ENCODE peak calls at places on chromosomes 1 and 21, in five cellular contexts. D, N, R, J and C are unnamed samples.

GRCh38 chr1:192952646-192953045 is 106.5 kb downstream of the UCHL5 start:
- DNase-seq in D (no peak), N (no peak), R (no peak), J (no peak), C (no peak)

GRCh38 chr1:29256979-29257804 is 20.9 kb downstream of the PTPRU start:
- DNase-seq in D (no peak), N (no peak), R (no peak), J (no peak), C (no peak)

GRCh38 chr1:53383471-53383870 is 55.6 kb upstream of the LRP8 start:
- DNase-seq in D (no peak), N (no peak), R (no peak), J (no peak), C (no peak)

GRCh38 chr1:15114884-15115283 is 38.7 kb upstream of the TMEM51 start:
- DNase-seq in D (no peak), N (no peak), R (no peak), J (no peak), C (no peak)

GRCh38 chr1:155226910-155227260 is 18.4 kb downstream of the MTX1 start:
- DNase-seq in D (no peak), N (no peak), R (no peak), J (no peak), C (peak; percentile 58)

GRCh38 chr1:168714012-168714411 is 15.0 kb downstream of the DPT start:
- DNase-seq in D (no peak), N (peak; percentile 44), R (no peak), J (no peak), C (no peak)

GRCh38 chr1:35031103-35031452 is 667 bp downstream of the ZMYM6 start:
- DNase-seq in D (peak; percentile 41), N (peak; percentile 14), R (no peak), J (peak; percentile 54), C (peak; percentile 46)

GRCh38 chr1:209585672-209586071 is 2.2 kb downstream of the CAMK1G start:
- DNase-seq in D (no peak), N (peak; percentile 45), R (no peak), J (no peak), C (no peak)

GRCh38 chr1:155327981-155328380 is 7.3 kb downstream of the RUSC1 start:
- DNase-seq in D (no peak), N (no peak), R (no peak), J (no peak), C (no peak)

GRCh38 chr1:28812669-28813468 is 899 bp downstream of the OPRD1 start:
- DNase-seq in D (no peak), N (no peak), R (no peak), J (no peak), C (no peak)

GRCh38 chr1:36365310-36365895 is 20.3 kb downstream of the STK40 start:
- DNase-seq in D (no peak), N (peak; percentile 52), R (no peak), J (no peak), C (no peak)

GRCh38 chr1:85599638-85600037 is 19.1 kb downstream of the CCN1 start:
- DNase-seq in D (no peak), N (no peak), R (no peak), J (no peak), C (no peak)

GRCh38 chr1:18256318-18257235 is 149.0 kb downstream of the IGSF21 start:
- DNase-seq in D (peak; percentile 12), N (peak; percentile 66), R (peak; percentile 4), J (peak; percentile 5), C (peak; percentile 36)

GRCh38 chr1:41236781-41237180 is 5.3 kb downstream of the SCMH1 start:
- DNase-seq in D (no peak), N (no peak), R (no peak), J (no peak), C (no peak)

GRCh38 chr1:204588826-204589225 is 72.6 kb downstream of the MDM4 start:
- DNase-seq in D (no peak), N (no peak), R (no peak), J (no peak), C (no peak)

GRCh38 chr1:12384836-12385456 is 155.1 kb downstream of the VPS13D start:
- DNase-seq in D (no peak), N (no peak), R (peak; percentile 13), J (peak; percentile 6), C (peak; percentile 54)

GRCh38 chr1:37186246-37186756 is 152.0 kb upstream of the GRIK3 start:
- DNase-seq in D (no peak), N (no peak), R (no peak), J (no peak), C (no peak)

GRCh38 chr1:165954940-165955339 is 127.5 kb downstream of the UCK2 start:
- DNase-seq in D (peak; percentile 51), N (no peak), R (no peak), J (no peak), C (no peak)

GRCh38 chr1:201013991-201014815 is 9.3 kb downstream of the KIF21B start:
- DNase-seq in D (no peak), N (no peak), R (no peak), J (no peak), C (no peak)

GRCh38 chr1:62967031-62967430 is 183.1 kb downstream of the ATG4C start:
- DNase-seq in D (no peak), N (no peak), R (no peak), J (no peak), C (no peak)

GRCh38 chr1:208065862-208066261 is 154.9 kb upstream of the CD34 start:
- DNase-seq in D (no peak), N (peak; percentile 33), R (no peak), J (no peak), C (no peak)

GRCh38 chr21:16863541-16863940 is 649.3 kb upstream of the CXADR start:
- DNase-seq in D (no peak), N (no peak), R (no peak), J (no peak), C (no peak)

GRCh38 chr1:32763221-32763620 is 53.9 kb downstream of the YARS1 start:
- DNase-seq in D (no peak), N (no peak), R (no peak), J (no peak), C (no peak)

GRCh38 chr1:169308313-169309039 is 59.1 kb downstream of the NME7 start:
- DNase-seq in D (no peak), N (no peak), R (no peak), J (no peak), C (no peak)

GRCh38 chr21:45548711-45549491 is 6.7 kb upstream of the SLC19A1 start:
- DNase-seq in D (no peak), N (peak; percentile 44), R (no peak), J (no peak), C (no peak)

GRCh38 chr1:16095447-16095846 is 22.0 kb upstream of the FAM131C start:
- DNase-seq in D (no peak), N (no peak), R (no peak), J (no peak), C (no peak)

GRCh38 chr1:98049370-98050115 is 128.7 kb upstream of the DPYD start:
- DNase-seq in D (no peak), N (no peak), R (no peak), J (no peak), C (no peak)

GRCh38 chr1:92291372-92291999 is 7.3 kb downstream of the GLMN start:
- DNase-seq in D (peak; percentile 62), N (peak; percentile 16), R (no peak), J (no peak), C (no peak)

GRCh38 chr1:155049651-155050559 is 1.2 kb upstream of the ADAM15 start:
- DNase-seq in D (no peak), N (no peak), R (no peak), J (no peak), C (no peak)

GRCh38 chr1:36089393-36090121 is 865 bp downstream of the ADPRS start:
- DNase-seq in D (no peak), N (no peak), R (no peak), J (no peak), C (peak; percentile 40)

GRCh38 chr1:182217071-182217470 is 155.6 kb upstream of the ZNF648 start:
- DNase-seq in D (peak; percentile 66), N (no peak), R (no peak), J (no peak), C (no peak)

GRCh38 chr1:161484613-161485012 is 20.6 kb upstream of the FCGR2A start:
- DNase-seq in D (peak; percentile 15), N (no peak), R (no peak), J (no peak), C (no peak)